ENCODE peak calls at places on chromosomes 1 and 21, in seven cellular contexts. T is heart right ventricle, Y is upper lobe of right lung, L is fibroblast of lung, I is thoracic aorta, J is astrocyte, K is GM12878. C is an unnamed sample. For H3K4me1, the result is how much of the 10 kb centered on the place peaks cover.

GRCh38 chr1:167093863-167094516 is at the start of gene STYXL2:
- DNase-seq in I (peak), L (no peak), K (no peak), J (no peak), Y (no peak), T (peak), C (no peak)

GRCh38 chr1:4976859-4977440 is 322.5 kb downstream of the AJAP1 start:
- DNase-seq in K (no peak), J (no peak), I (no peak), T (no peak), L (no peak), Y (no peak), C (no peak)

GRCh38 chr1:7333576-7333975 is 437.5 kb upstream of the VAMP3 start:
- DNase-seq in L (no peak), J (no peak), T (no peak), K (no peak), I (no peak), Y (no peak), C (no peak)

GRCh38 chr1:164785841-164786534 is 227.0 kb downstream of the PBX1 start:
- DNase-seq in J (peak), Y (no peak), I (no peak), K (no peak), T (no peak), L (peak), C (no peak)

GRCh38 chr1:200488375-200489165 is 78.7 kb upstream of the ZNF281 start:
- DNase-seq in L (peak), T (peak), Y (no peak), J (peak), I (no peak), K (peak), C (no peak)

GRCh38 chr1:203127672-203128611 is at the start of gene ADORA1:
- DNase-seq in T (peak), J (peak), I (no peak), Y (peak), K (no peak), L (peak), C (no peak)

GRCh38 chr1:116724765-116725375 is 29.4 kb upstream of the CD2 start:
- DNase-seq in J (peak), I (no peak), L (peak), Y (no peak), T (peak), K (no peak), C (no peak)

GRCh38 chr1:42817440-42817767 is 207 bp upstream of the SVBP start:
- DNase-seq in K (no peak), L (no peak), T (no peak), Y (no peak), I (no peak), J (no peak), C (no peak)

GRCh38 chr1:177913762-177914540 is 55.9 kb downstream of the SEC16B start:
- DNase-seq in L (peak), K (no peak), Y (no peak), I (no peak), T (no peak), J (peak), C (no peak)

GRCh38 chr21:37606549-37606948 is 240.0 kb downstream of the DYRK1A start:
- DNase-seq in I (no peak), L (no peak), J (no peak), Y (no peak), T (no peak), K (no peak), C (no peak)

GRCh38 chr1:31793086-31793485 is 22.7 kb downstream of the SPOCD1 start:
- DNase-seq in I (no peak), T (no peak), Y (peak), L (no peak), J (no peak), K (no peak), C (no peak)

GRCh38 chr1:193264313-193265065 is 78.1 kb upstream of the B3GALT2 start:
- DNase-seq in T (no peak), I (no peak), J (peak), L (peak), K (no peak), Y (no peak), C (no peak)

GRCh38 chr1:152917794-152918193 is 9.4 kb downstream of the IVL start:
- DNase-seq in L (peak), T (no peak), I (no peak), J (no peak), K (no peak), Y (no peak), C (no peak)

GRCh38 chr1:169119405-169119804 is 12.9 kb downstream of the ATP1B1 start:
- DNase-seq in L (peak), Y (no peak), T (no peak), I (no peak), J (peak), K (no peak), C (no peak)

GRCh38 chr1:9031484-9032259 is 5.4 kb upstream of the SLC2A7 start:
- DNase-seq in T (peak), I (no peak), L (no peak), Y (peak), K (no peak), J (no peak), C (no peak)

GRCh38 chr21:42571391-42572150 is 57.9 kb downstream of the SLC37A1 start:
- DNase-seq in I (no peak), J (no peak), L (no peak), Y (peak), T (no peak), K (no peak), C (no peak)

GRCh38 chr1:67832737-67833594 is at the start of gene GNG12:
- DNase-seq in T (peak), J (peak), K (no peak), I (no peak), Y (peak), L (peak), C (no peak)

GRCh38 chr1:220787069-220787614 is 429 bp downstream of the MTARC1 start:
- DNase-seq in T (no peak), I (no peak), K (no peak), J (no peak), Y (peak), L (no peak), C (no peak)

GRCh38 chr21:42561742-42562141 is 48.1 kb downstream of the SLC37A1 start:
- DNase-seq in L (no peak), T (no peak), J (no peak), K (peak), Y (peak), I (no peak), C (no peak)

GRCh38 chr1:183807549-183808168 is 2.7 kb downstream of the RGL1 start:
- DNase-seq in T (no peak), L (peak), Y (no peak), J (peak), K (peak), I (no peak), C (no peak)

GRCh38 chr1:8510041-8510823 is 192.3 kb downstream of the SLC45A1 start:
- DNase-seq in L (peak), Y (no peak), J (peak), I (no peak), K (no peak), T (no peak), C (no peak)

GRCh38 chr1:109282952-109283747 is at the start of gene PSRC1:
- DNase-seq in Y (peak), K (peak), J (peak), L (peak), T (peak), I (peak), C (peak)
- TF ChIP-seq CTCF in Y (peak), K (peak), J (peak), L (peak), T (peak), I (peak), C (peak)

DNA sequence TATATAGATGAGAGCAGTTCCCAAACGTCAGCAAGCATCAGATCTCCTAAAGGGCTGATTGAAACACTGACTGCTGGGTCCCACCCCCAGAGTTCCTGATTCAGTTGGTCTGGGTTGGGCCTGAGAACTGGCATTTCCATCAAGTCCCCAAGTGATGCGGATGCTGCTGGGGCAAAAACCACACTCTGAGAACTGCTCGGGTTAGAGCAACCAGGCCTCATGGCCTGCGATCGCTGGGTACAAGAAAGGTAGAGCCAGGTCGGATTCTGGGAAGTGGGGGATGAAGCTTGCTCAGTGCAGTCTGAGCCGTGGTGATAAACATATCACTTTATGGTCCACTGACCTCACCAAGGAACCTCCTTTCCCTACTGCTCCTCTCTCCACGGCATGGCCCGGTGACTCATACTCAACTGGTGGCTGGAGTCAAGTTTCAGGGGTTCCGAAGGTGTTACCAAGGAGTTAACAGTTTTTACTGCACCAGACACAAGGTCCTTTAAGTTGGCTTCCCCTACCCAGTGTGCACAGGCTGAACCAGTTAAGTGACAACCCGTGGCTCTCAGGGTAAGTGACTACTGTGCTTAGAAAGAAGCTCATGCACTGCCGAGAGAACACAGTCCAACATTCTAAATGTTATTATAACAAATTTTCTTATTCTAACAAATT is 153.5 kb downstream of the TGFBR3 start:
- DNase-seq in Y (no peak), I (no peak), T (no peak), L (peak), K (no peak), J (peak), C (no peak)
- H3K27ac ChIP-seq in Y (peak), I (peak), T (peak), L (peak), K (no peak), J (peak), C (peak)

GRCh38 chr1:205250699-205251098 is 23.0 kb downstream of the TMCC2 start:
- DNase-seq in I (no peak), T (no peak), J (no peak), Y (no peak), L (no peak), K (no peak), C (no peak)

GRCh38 chr1:205247130-205247921 is 19.6 kb downstream of the TMCC2 start:
- DNase-seq in Y (peak), L (no peak), J (no peak), I (no peak), T (peak), K (no peak), C (no peak)

GRCh38 chr1:205251576-205251975 is 23.8 kb downstream of the TMCC2 start:
- DNase-seq in J (peak), Y (no peak), T (no peak), L (peak), K (no peak), I (no peak), C (no peak)

GRCh38 chr1:205248793-205249601 is 21.3 kb downstream of the TMCC2 start:
- DNase-seq in K (no peak), T (peak), L (peak), J (peak), I (peak), Y (peak), C (no peak)

GRCh38 chr1:205249651-205250050 is 21.9 kb downstream of the TMCC2 start:
- DNase-seq in L (no peak), T (no peak), Y (no peak), I (no peak), J (no peak), K (no peak), C (no peak)
- H3K4me1 ChIP-seq in L (under half), T (under half), Y (under half), I (half or more), J (under half), K (under half), C (under half)

GRCh38 chr21:32537569-32537881 is 47.8 kb downstream of the TCP10L start:
- DNase-seq in L (no peak), Y (no peak), T (no peak), I (no peak), K (no peak), J (no peak), C (no peak)

GRCh38 chr21:32533611-32534010 is 51.7 kb downstream of the TCP10L start:
- DNase-seq in K (no peak), Y (no peak), L (no peak), J (no peak), I (no peak), T (no peak), C (no peak)

GRCh38 chr21:32533053-32533452 is 52.3 kb downstream of the TCP10L start:
- DNase-seq in Y (no peak), J (no peak), L (no peak), I (no peak), K (no peak), T (no peak), C (no peak)

GRCh38 chr21:32534113-32534512 is 51.2 kb downstream of the TCP10L start:
- DNase-seq in Y (no peak), J (no peak), K (no peak), T (no peak), I (no peak), L (no peak), C (no peak)

DNA sequence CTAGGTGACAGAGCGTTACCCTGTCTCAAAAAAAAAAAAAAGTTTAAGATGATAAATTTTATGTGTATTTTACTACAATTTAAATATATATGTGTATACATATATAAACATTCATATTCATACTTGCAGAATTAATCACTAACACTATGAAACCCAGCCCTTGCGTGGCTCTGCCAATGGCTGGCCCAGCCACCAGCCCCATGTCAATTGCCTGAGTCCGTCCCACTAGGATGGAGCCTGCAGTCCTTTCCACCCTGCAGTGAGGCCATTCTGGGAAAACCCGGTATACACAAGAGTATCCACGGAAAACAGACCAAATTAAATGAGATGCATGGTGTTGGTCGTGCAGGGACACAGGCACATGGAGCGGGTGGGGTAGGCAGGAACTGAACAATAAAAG is 49.7 kb downstream of the TCP10L start:
- DNase-seq in Y (no peak), K (no peak), J (no peak), T (no peak), I (no peak), L (no peak), C (no peak)
- TF ChIP-seq CTCF in Y (no peak), K (no peak), J (no peak), T (no peak), I (no peak), L (no peak), C (no peak)

GRCh38 chr1:18955116-18955441 is 1.4 kb downstream of the IFFO2 start:
- DNase-seq in I (no peak), J (no peak), Y (no peak), L (no peak), K (no peak), T (no peak), C (no peak)
- H3K27ac ChIP-seq in I (peak), J (peak), Y (peak), L (no peak), K (no peak), T (peak), C (peak)

GRCh38 chr1:90340604-90341003 is 345.7 kb downstream of the ZNF326 start:
- DNase-seq in Y (no peak), L (no peak), I (no peak), J (no peak), T (no peak), K (no peak), C (no peak)
- H3K4me1 ChIP-seq in Y (under half), L (under half), I (under half), J (under half), T (under half), K (under half), C (under half)